ENCODE peak calls at places on chromosomes 13 and 19, in six cellular contexts. One of them, this sample, is unnamed.
A peak's percentile ranks its signal among the peaks of the same experiment; 100 is the strongest.

GRCh38 chr19:32165750-32166149 is 179.7 kb upstream of the ZNF507 start:
- DNase-seq in upper lobe of left lung: no peak
- DNase-seq in fibroblast of lung: no peak
- DNase-seq in neuronal stem cell: no peak
- DNase-seq in heart right ventricle: no peak
- DNase-seq in cardiac muscle cell: no peak
- DNase-seq in this sample: no peak

GRCh38 chr13:112606125-112607001 is 18.4 kb upstream of the TUBGCP3 start:
- DNase-seq in fibroblast of lung: peak; percentile 85
- DNase-seq in heart right ventricle: peak; percentile 93
- DNase-seq in neuronal stem cell: peak; percentile 77
- DNase-seq in upper lobe of left lung: peak; percentile 95
- DNase-seq in cardiac muscle cell: peak; percentile 95
- DNase-seq in this sample: peak; percentile 90

GRCh38 chr19:49473868-49474544 is at the start of gene FLT3LG:
- DNase-seq in heart right ventricle: peak; percentile 84
- DNase-seq in fibroblast of lung: peak; percentile 78
- DNase-seq in neuronal stem cell: no peak
- DNase-seq in upper lobe of left lung: peak; percentile 82
- DNase-seq in cardiac muscle cell: peak; percentile 78
- DNase-seq in this sample: peak; percentile 62

GRCh38 chr19:34990578-34991192 is 9.4 kb upstream of the GRAMD1A start:
- DNase-seq in upper lobe of left lung: no peak
- DNase-seq in cardiac muscle cell: no peak
- DNase-seq in heart right ventricle: no peak
- DNase-seq in neuronal stem cell: no peak
- DNase-seq in fibroblast of lung: no peak
- DNase-seq in this sample: no peak

GRCh38 chr19:16180611-16181010 is 4.6 kb upstream of the FAM32A start:
- DNase-seq in upper lobe of left lung: no peak
- DNase-seq in cardiac muscle cell: peak; percentile 52
- DNase-seq in fibroblast of lung: peak; percentile 70
- DNase-seq in neuronal stem cell: no peak
- DNase-seq in heart right ventricle: no peak
- DNase-seq in this sample: no peak

GRCh38 chr19:7831452-7831851 is 1.4 kb downstream of the EVI5L start:
- DNase-seq in upper lobe of left lung: no peak
- DNase-seq in cardiac muscle cell: peak; percentile 43
- DNase-seq in neuronal stem cell: peak; percentile 38
- DNase-seq in fibroblast of lung: peak; percentile 36
- DNase-seq in heart right ventricle: no peak
- DNase-seq in this sample: no peak

GRCh38 chr13:111900390-111901180 is 166.4 kb upstream of the SOX1 start:
- DNase-seq in upper lobe of left lung: no peak
- DNase-seq in fibroblast of lung: no peak
- DNase-seq in cardiac muscle cell: no peak
- DNase-seq in neuronal stem cell: no peak
- DNase-seq in heart right ventricle: no peak
- DNase-seq in this sample: no peak

GRCh38 chr13:101845501-101846012 is 393.1 kb downstream of the ITGBL1 start:
- DNase-seq in fibroblast of lung: no peak
- DNase-seq in upper lobe of left lung: no peak
- DNase-seq in cardiac muscle cell: no peak
- DNase-seq in heart right ventricle: no peak
- DNase-seq in neuronal stem cell: no peak
- DNase-seq in this sample: no peak

GRCh38 chr13:114115191-114115671 is 17.2 kb downstream of the RASA3 start:
- DNase-seq in upper lobe of left lung: peak; percentile 70
- DNase-seq in cardiac muscle cell: peak; percentile 72
- DNase-seq in heart right ventricle: peak; percentile 17
- DNase-seq in neuronal stem cell: no peak
- DNase-seq in fibroblast of lung: peak; percentile 81
- DNase-seq in this sample: peak; percentile 47

GRCh38 chr13:40562975-40563349 is 103.5 kb downstream of the FOXO1 start:
- DNase-seq in cardiac muscle cell: no peak
- DNase-seq in heart right ventricle: no peak
- DNase-seq in fibroblast of lung: no peak
- DNase-seq in upper lobe of left lung: peak; percentile 31
- DNase-seq in neuronal stem cell: no peak
- DNase-seq in this sample: no peak

GRCh38 chr19:45472557-45473365 is 5.0 kb downstream of the FOSB start:
- DNase-seq in neuronal stem cell: no peak
- DNase-seq in heart right ventricle: no peak
- DNase-seq in fibroblast of lung: no peak
- DNase-seq in cardiac muscle cell: peak; percentile 39
- DNase-seq in upper lobe of left lung: no peak
- DNase-seq in this sample: no peak

GRCh38 chr19:46426035-46426505 is 2.7 kb downstream of the PNMA8C start:
- DNase-seq in fibroblast of lung: peak; percentile 47
- DNase-seq in heart right ventricle: no peak
- DNase-seq in neuronal stem cell: no peak
- DNase-seq in cardiac muscle cell: peak; percentile 65
- DNase-seq in upper lobe of left lung: peak; percentile 32
- DNase-seq in this sample: no peak

GRCh38 chr19:10895920-10896319 is 24.6 kb downstream of the CARM1 start:
- DNase-seq in upper lobe of left lung: no peak
- DNase-seq in heart right ventricle: no peak
- DNase-seq in cardiac muscle cell: no peak
- DNase-seq in fibroblast of lung: no peak
- DNase-seq in neuronal stem cell: no peak
- DNase-seq in this sample: no peak

GRCh38 chr19:41911889-41912731 is 16.1 kb downstream of the ERFL start:
- DNase-seq in upper lobe of left lung: no peak
- DNase-seq in heart right ventricle: no peak
- DNase-seq in fibroblast of lung: no peak
- DNase-seq in neuronal stem cell: no peak
- DNase-seq in cardiac muscle cell: no peak
- DNase-seq in this sample: no peak

GRCh38 chr19:10603084-10603872 is 16.2 kb upstream of the AP1M2 start:
- DNase-seq in neuronal stem cell: no peak
- DNase-seq in cardiac muscle cell: peak; percentile 29
- DNase-seq in heart right ventricle: peak; percentile 67
- DNase-seq in fibroblast of lung: no peak
- DNase-seq in upper lobe of left lung: peak; percentile 58
- DNase-seq in this sample: no peak

GRCh38 chr19:21698215-21698614 is 69.2 kb downstream of the ZNF100 start:
- DNase-seq in cardiac muscle cell: peak; percentile 24
- DNase-seq in neuronal stem cell: peak; percentile 14
- DNase-seq in upper lobe of left lung: no peak
- DNase-seq in fibroblast of lung: peak; percentile 24
- DNase-seq in heart right ventricle: no peak
- DNase-seq in this sample: no peak

GRCh38 chr13:72963762-72964161 is 95.0 kb upstream of the KLF5 start:
- DNase-seq in cardiac muscle cell: no peak
- DNase-seq in heart right ventricle: no peak
- DNase-seq in neuronal stem cell: no peak
- DNase-seq in fibroblast of lung: no peak
- DNase-seq in upper lobe of left lung: no peak
- DNase-seq in this sample: no peak

GRCh38 chr13:42405665-42406390 is 133.9 kb downstream of the AKAP11 start:
- DNase-seq in fibroblast of lung: no peak
- DNase-seq in heart right ventricle: no peak
- DNase-seq in neuronal stem cell: no peak
- DNase-seq in upper lobe of left lung: no peak
- DNase-seq in cardiac muscle cell: peak; percentile 21
- DNase-seq in this sample: no peak

GRCh38 chr13:54953786-54954185 is 1925.2 kb downstream of the OLFM4 start:
- DNase-seq in upper lobe of left lung: no peak
- DNase-seq in neuronal stem cell: no peak
- DNase-seq in heart right ventricle: no peak
- DNase-seq in fibroblast of lung: no peak
- DNase-seq in cardiac muscle cell: no peak
- DNase-seq in this sample: no peak

GRCh38 chr19:49564616-49565045 is 15.7 kb downstream of the NOSIP start:
- DNase-seq in upper lobe of left lung: no peak
- DNase-seq in fibroblast of lung: no peak
- DNase-seq in neuronal stem cell: no peak
- DNase-seq in heart right ventricle: no peak
- DNase-seq in cardiac muscle cell: no peak
- DNase-seq in this sample: no peak

DNA sequence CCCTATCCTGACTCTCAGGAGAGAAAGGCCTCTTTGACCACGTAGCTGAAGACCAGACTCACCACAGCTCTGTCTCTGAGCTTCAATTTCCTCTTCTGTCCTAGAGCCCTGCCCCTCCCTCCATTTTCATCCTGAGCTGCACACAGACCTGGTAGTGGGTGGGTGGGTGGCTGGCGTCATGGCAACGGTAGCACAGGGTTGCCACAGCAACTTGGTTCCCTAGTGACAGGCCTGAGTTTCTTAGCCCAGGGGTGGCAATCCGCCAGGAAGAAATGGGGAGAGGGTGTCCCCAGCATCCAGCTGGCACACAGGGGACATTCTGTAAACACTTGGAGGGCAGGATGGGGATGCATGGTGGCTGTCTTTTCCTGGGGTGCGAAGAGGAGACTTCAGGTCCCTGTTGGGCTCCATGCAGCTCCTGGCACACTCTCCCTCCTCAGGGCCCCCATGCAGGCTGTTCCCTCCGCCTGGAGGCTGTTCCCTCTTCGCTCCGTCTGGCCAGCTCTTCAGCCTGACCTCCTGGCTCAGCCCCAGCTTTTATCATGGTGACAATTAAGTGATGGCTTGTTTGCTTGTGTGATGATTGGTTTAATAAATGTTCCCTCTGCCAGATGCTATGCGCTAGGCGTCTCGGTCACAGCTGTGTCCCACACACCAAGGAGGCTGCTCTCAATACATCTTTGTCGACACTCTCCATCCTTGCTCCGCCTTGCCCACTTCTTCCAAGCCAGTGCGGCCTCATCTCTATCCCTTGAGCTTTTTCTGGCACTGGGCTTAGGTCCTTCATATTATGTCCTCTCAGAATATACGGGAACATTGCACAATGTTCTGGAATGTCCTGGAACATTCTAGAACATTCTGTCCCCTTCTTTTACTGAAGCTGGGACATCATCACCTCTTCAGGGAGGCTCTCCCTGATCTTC is 7.4 kb upstream of the KLHL26 start:
- DNase-seq in fibroblast of lung: peak; percentile 62
- DNase-seq in heart right ventricle: no peak
- DNase-seq in cardiac muscle cell: peak; percentile 68
- DNase-seq in upper lobe of left lung: peak; percentile 39
- DNase-seq in neuronal stem cell: no peak
- DNase-seq in this sample: no peak
- H3K27ac ChIP-seq in fibroblast of lung: no peak overlapping the region
- H3K27ac ChIP-seq in heart right ventricle: no peak overlapping the region
- H3K27ac ChIP-seq in cardiac muscle cell: no peak overlapping the region
- H3K27ac ChIP-seq in upper lobe of left lung: peak overlapping the region; percentile 67
- H3K27ac ChIP-seq in neuronal stem cell: no peak overlapping the region
- H3K27ac ChIP-seq in this sample: no peak overlapping the region

GRCh38 chr13:109779876-109780516 is 6.4 kb downstream of the IRS2 start:
- DNase-seq in upper lobe of left lung: no peak
- DNase-seq in fibroblast of lung: no peak
- DNase-seq in cardiac muscle cell: no peak
- DNase-seq in neuronal stem cell: no peak
- DNase-seq in heart right ventricle: no peak
- DNase-seq in this sample: no peak

GRCh38 chr13:109782066-109782822 is 4.1 kb downstream of the IRS2 start:
- DNase-seq in neuronal stem cell: no peak
- DNase-seq in heart right ventricle: no peak
- DNase-seq in upper lobe of left lung: no peak
- DNase-seq in cardiac muscle cell: no peak
- DNase-seq in fibroblast of lung: no peak
- DNase-seq in this sample: peak; percentile 76

GRCh38 chr13:109782823-109783411 is 3.5 kb downstream of the IRS2 start:
- DNase-seq in heart right ventricle: no peak
- DNase-seq in cardiac muscle cell: no peak
- DNase-seq in upper lobe of left lung: no peak
- DNase-seq in neuronal stem cell: no peak
- DNase-seq in fibroblast of lung: no peak
- DNase-seq in this sample: peak; percentile 76

GRCh38 chr13:109780880-109781383 is 5.5 kb downstream of the IRS2 start:
- DNase-seq in neuronal stem cell: no peak
- DNase-seq in fibroblast of lung: no peak
- DNase-seq in heart right ventricle: no peak
- DNase-seq in upper lobe of left lung: no peak
- DNase-seq in cardiac muscle cell: no peak
- DNase-seq in this sample: no peak

GRCh38 chr13:109781384-109782065 is 4.9 kb downstream of the IRS2 start:
- DNase-seq in heart right ventricle: no peak
- DNase-seq in neuronal stem cell: no peak
- DNase-seq in fibroblast of lung: no peak
- DNase-seq in cardiac muscle cell: no peak
- DNase-seq in upper lobe of left lung: no peak
- DNase-seq in this sample: no peak
- H3K4me1 ChIP-seq in heart right ventricle: peaks cover 40% of the 10 kb centered on the region
- H3K4me1 ChIP-seq in neuronal stem cell: peaks cover 13% of the 10 kb centered on the region
- H3K4me1 ChIP-seq in fibroblast of lung: peaks cover 3% of the 10 kb centered on the region
- H3K4me1 ChIP-seq in cardiac muscle cell: peaks cover 20% of the 10 kb centered on the region
- H3K4me1 ChIP-seq in upper lobe of left lung: peaks cover 59% of the 10 kb centered on the region
- H3K4me1 ChIP-seq in this sample: peaks cover 22% of the 10 kb centered on the region

DNA sequence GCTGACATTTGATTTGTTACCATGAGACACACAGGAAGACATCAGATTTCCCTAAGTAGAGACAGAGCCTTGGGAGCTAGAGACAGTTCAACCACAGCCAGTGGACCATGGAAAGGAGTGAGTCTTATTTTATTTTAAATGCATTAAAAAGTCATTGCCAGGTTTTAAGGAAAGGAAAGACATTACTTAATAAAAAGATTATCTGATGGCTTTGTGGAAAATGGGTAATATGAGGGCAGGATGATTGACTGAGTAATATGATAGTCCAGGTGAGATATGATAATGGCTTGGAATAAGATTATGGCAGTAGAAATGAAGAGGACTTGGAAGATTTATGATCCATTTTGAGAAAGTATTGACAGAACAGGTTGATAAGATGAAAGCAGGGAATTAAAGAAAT is 580.1 kb downstream of the GPC5 start:
- DNase-seq in neuronal stem cell: no peak
- DNase-seq in cardiac muscle cell: no peak
- DNase-seq in upper lobe of left lung: no peak
- DNase-seq in fibroblast of lung: no peak
- DNase-seq in heart right ventricle: no peak
- DNase-seq in this sample: no peak
- H3K27me3 ChIP-seq in neuronal stem cell: no peaks in the 10 kb centered on the region
- H3K27me3 ChIP-seq in cardiac muscle cell: no peaks in the 10 kb centered on the region
- H3K27me3 ChIP-seq in upper lobe of left lung: no peaks in the 10 kb centered on the region
- H3K27me3 ChIP-seq in fibroblast of lung: no peaks in the 10 kb centered on the region
- H3K27me3 ChIP-seq in heart right ventricle: no peaks in the 10 kb centered on the region
- H3K27me3 ChIP-seq in this sample: no peaks in the 10 kb centered on the region

DNA sequence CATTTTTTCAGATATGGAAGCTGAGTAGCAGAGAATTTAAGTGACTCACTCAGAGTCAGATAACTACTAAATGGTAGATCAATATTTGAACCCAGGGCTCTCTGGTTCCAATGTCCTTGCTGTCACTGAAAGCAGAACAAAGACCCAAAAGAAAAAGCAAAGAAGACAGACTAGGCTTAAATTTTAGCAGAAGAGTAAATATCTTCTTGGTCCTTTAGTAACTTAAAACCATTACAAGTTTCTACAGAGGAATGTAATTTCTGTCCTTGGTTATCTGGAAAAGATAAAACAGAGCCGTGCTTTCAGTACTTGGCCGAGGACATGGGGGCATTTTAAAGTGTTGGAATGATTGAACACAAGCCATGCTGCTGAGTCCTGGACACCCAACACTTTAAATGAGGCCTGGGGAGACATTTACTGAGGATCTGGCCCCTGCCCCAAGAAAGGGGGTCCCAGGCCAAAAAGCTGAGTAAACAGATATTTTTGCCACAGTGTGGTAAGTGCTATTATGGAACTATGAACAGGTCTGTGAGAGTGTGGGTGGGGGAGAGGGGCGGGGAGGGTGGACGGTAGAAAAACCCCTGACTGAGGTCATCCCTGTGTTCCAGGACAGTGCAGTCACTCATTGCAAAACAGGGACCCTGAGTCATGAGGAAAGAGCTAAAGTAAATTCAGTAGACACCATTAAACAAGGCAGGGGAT is 18.5 kb upstream of the KPNA3 start:
- DNase-seq in fibroblast of lung: peak; percentile 55
- DNase-seq in neuronal stem cell: no peak
- DNase-seq in upper lobe of left lung: no peak
- DNase-seq in heart right ventricle: no peak
- DNase-seq in cardiac muscle cell: peak; percentile 69
- DNase-seq in this sample: no peak
- H3K27ac ChIP-seq in fibroblast of lung: no peak overlapping the region
- H3K27ac ChIP-seq in neuronal stem cell: no peak overlapping the region
- H3K27ac ChIP-seq in upper lobe of left lung: no peak overlapping the region
- H3K27ac ChIP-seq in heart right ventricle: peak overlapping the region; percentile 56
- H3K27ac ChIP-seq in cardiac muscle cell: peak overlapping the region; percentile 92
- H3K27ac ChIP-seq in this sample: no peak overlapping the region